ENCODE peak calls at places on chromosomes 7 and 10, in five cellular contexts. E, K, Z, Q and L are unnamed samples.

GRCh38 chr7:126715076-126715475 is 537.7 kb downstream of the GRM8 start:
- DNase-seq in E (no peak), K (no peak), Z (no peak), Q (no peak), L (no peak)

GRCh38 chr7:151665363-151665762 is 145.7 kb upstream of the RHEB start:
- DNase-seq in E (no peak), K (no peak), Z (no peak), Q (no peak), L (no peak)

GRCh38 chr7:159125944-159126248 is 18.8 kb downstream of the VIPR2 start:
- DNase-seq in E (no peak), K (no peak), Z (no peak), Q (no peak), L (no peak)

GRCh38 chr7:129298268-129298893 is 73.6 kb downstream of the AHCYL2 start:
- DNase-seq in E (peak; percentile 58), K (peak; percentile 73), Z (no peak), Q (peak; percentile 28), L (peak; percentile 18)

GRCh38 chr7:29765392-29765979 is 40.8 kb upstream of the WIPF3 start:
- DNase-seq in E (no peak), K (no peak), Z (no peak), Q (no peak), L (no peak)

GRCh38 chr10:51422311-51423120 is 276.9 kb downstream of the CSTF2T start:
- DNase-seq in E (peak; percentile 68), K (peak; percentile 47), Z (no peak), Q (no peak), L (no peak)

GRCh38 chr7:157964016-157964415 is 623.6 kb downstream of the PTPRN2 start:
- DNase-seq in E (no peak), K (no peak), Z (no peak), Q (no peak), L (no peak)

GRCh38 chr10:13284050-13284449 is 15.8 kb downstream of the PHYH start:
- DNase-seq in E (no peak), K (no peak), Z (no peak), Q (no peak), L (no peak)

GRCh38 chr10:70221030-70221429 is 12.2 kb downstream of the PPA1 start:
- DNase-seq in E (no peak), K (no peak), Z (no peak), Q (no peak), L (no peak)

GRCh38 chr10:114708717-114709352 is 50.8 kb upstream of the ABLIM1 start:
- DNase-seq in E (no peak), K (no peak), Z (no peak), Q (no peak), L (no peak)

GRCh38 chr10:79412516-79412915 is 32.9 kb downstream of the ZCCHC24 start:
- DNase-seq in E (no peak), K (no peak), Z (no peak), Q (no peak), L (no peak)

GRCh38 chr10:72832701-72833100 is 60.8 kb upstream of the OIT3 start:
- DNase-seq in E (no peak), K (no peak), Z (no peak), Q (no peak), L (no peak)

GRCh38 chr10:43203491-43204393 is 63.1 kb downstream of the RASGEF1A start:
- DNase-seq in E (peak; percentile 85), K (no peak), Z (peak; percentile 57), Q (no peak), L (no peak)

GRCh38 chr10:122504551-122504950 is 43.2 kb downstream of the HTRA1 start:
- DNase-seq in E (peak; percentile 43), K (no peak), Z (no peak), Q (no peak), L (no peak)

GRCh38 chr10:58647770-58648169 is 135.1 kb downstream of the BICC1 start:
- DNase-seq in E (no peak), K (no peak), Z (no peak), Q (no peak), L (no peak)

GRCh38 chr10:71358292-71358691 is 38.4 kb upstream of the CDH23 start:
- DNase-seq in E (no peak), K (no peak), Z (no peak), Q (no peak), L (no peak)

GRCh38 chr7:100090527-100091410 is 2.0 kb downstream of the COPS6 start:
- DNase-seq in E (no peak), K (no peak), Z (no peak), Q (no peak), L (no peak)

GRCh38 chr7:142811154-142811737 is 40.5 kb downstream of the PRSS2 start:
- DNase-seq in E (peak; percentile 67), K (peak; percentile 84), Z (no peak), Q (no peak), L (no peak)

GRCh38 chr10:14751576-14752330 is 22.9 kb downstream of the FAM107B start:
- DNase-seq in E (peak; percentile 33), K (no peak), Z (no peak), Q (no peak), L (no peak)